ENCODE peak calls at places on chromosomes 6 and 20, in four cellular contexts. R, E, N and G are unnamed samples.
A peak's percentile ranks its signal among the peaks of the same experiment; 100 is the strongest.

GRCh38 chr6:139820191-139820590 is 445.7 kb upstream of the CITED2 start:
- DNase-seq in E (no peak), R (no peak), N (peak; percentile 23), G (no peak)

GRCh38 chr6:155195903-155196302 is 67.9 kb upstream of the CLDN20 start:
- DNase-seq in R (no peak), N (no peak), E (no peak), G (no peak)

GRCh38 chr6:13710552-13711383 is 867 bp downstream of the RANBP9 start:
- DNase-seq in R (peak; percentile 53), N (no peak), E (peak; percentile 28), G (peak; percentile 45)

GRCh38 chr6:28758046-28758817 is 165.6 kb downstream of the TRIM27 start:
- DNase-seq in N (no peak), E (no peak), R (no peak), G (no peak)

GRCh38 chr20:53865905-53866786 is 204.2 kb downstream of the BCAS1 start:
- DNase-seq in E (no peak), R (no peak), N (no peak), G (peak; percentile 35)

GRCh38 chr6:95767897-95768463 is 190.6 kb downstream of the MANEA start:
- DNase-seq in E (no peak), N (no peak), R (no peak), G (no peak)

GRCh38 chr6:104321301-104321700 is 538.4 kb downstream of the HACE1 start:
- DNase-seq in E (no peak), N (no peak), R (no peak), G (no peak)

GRCh38 chr6:45630801-45631200 is 253.1 kb upstream of the SUPT3H start:
- DNase-seq in E (no peak), N (peak; percentile 47), R (no peak), G (no peak)

GRCh38 chr6:134372603-134373281 is 54.8 kb upstream of the SGK1 start:
- DNase-seq in N (no peak), E (no peak), R (no peak), G (peak; percentile 76)

GRCh38 chr6:170250981-170251775 is 39.7 kb downstream of the DLL1 start:
- DNase-seq in R (peak; percentile 61), E (no peak), N (no peak), G (no peak)

GRCh38 chr6:83879746-83880145 is 20.3 kb downstream of the CYB5R4 start:
- DNase-seq in R (no peak), N (no peak), E (no peak), G (no peak)

GRCh38 chr20:39676236-39676635 is 714.1 kb downstream of the DHX35 start:
- DNase-seq in N (no peak), E (no peak), R (no peak), G (no peak)

GRCh38 chr20:59721386-59721785 is 117.0 kb downstream of the PHACTR3 start:
- DNase-seq in N (no peak), R (no peak), E (no peak), G (no peak)

GRCh38 chr6:29831776-29832175 is 4.2 kb downstream of the HLA-G start:
- DNase-seq in E (no peak), R (peak; percentile 55), N (no peak), G (no peak)

GRCh38 chr6:135212935-135213334 is 31.8 kb downstream of the MYB start:
- DNase-seq in N (peak; percentile 26), R (no peak), E (no peak), G (no peak)

GRCh38 chr6:39362487-39362865 is 40.0 kb upstream of the KCNK16 start:
- DNase-seq in N (no peak), E (no peak), R (no peak), G (peak; percentile 68)

GRCh38 chr6:78538002-78538401 is 329.3 kb upstream of the IRAK1BP1 start:
- DNase-seq in R (no peak), N (no peak), E (no peak), G (no peak)

GRCh38 chr6:47126647-47127339 is 84.7 kb upstream of the ADGRF1 start:
- DNase-seq in E (no peak), R (no peak), N (no peak), G (no peak)

GRCh38 chr6:42239333-42239732 is 21.7 kb upstream of the MRPS10 start:
- DNase-seq in E (no peak), R (no peak), N (no peak), G (peak; percentile 35)

DNA sequence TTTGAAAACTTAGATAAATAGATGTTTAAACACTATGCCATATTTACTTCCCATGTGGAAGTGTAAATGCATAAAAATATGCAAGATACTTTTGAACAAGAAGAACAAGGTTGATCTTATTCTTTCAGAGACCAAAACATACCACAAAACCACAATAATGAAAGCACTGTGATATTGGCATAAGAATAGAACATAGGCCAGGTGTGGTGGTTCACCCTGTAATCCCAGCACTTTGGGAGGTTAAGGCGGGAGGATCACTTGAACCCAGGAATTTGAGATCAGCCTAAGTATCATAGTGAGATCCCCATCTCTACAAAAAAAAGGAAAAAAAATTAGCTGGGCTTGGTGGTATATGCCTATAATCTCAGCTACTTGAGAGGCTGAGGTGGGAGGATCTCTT is 66.5 kb downstream of the KCNS1 start:
- DNase-seq in R (no peak), E (no peak), N (no peak), G (no peak)
- H3K36me3 ChIP-seq in R (no peaks in the 10 kb centered on the region), E (peaks cover 72% of the 10 kb centered on the region), N (no peaks in the 10 kb centered on the region), G (no peaks in the 10 kb centered on the region)

GRCh38 chr6:89406157-89406556 is 5.9 kb downstream of the RRAGD start:
- DNase-seq in R (no peak), N (no peak), E (no peak), G (no peak)
- H3K36me3 ChIP-seq in R (no peaks in the 10 kb centered on the region), N (no peaks in the 10 kb centered on the region), E (no peaks in the 10 kb centered on the region), G (no peaks in the 10 kb centered on the region)

GRCh38 chr6:164200071-164200470 is 785.6 kb downstream of the QKI start:
- DNase-seq in E (no peak), R (no peak), N (no peak), G (no peak)
- H3K36me3 ChIP-seq in E (no peaks in the 10 kb centered on the region), R (no peaks in the 10 kb centered on the region), N (no peaks in the 10 kb centered on the region), G (no peaks in the 10 kb centered on the region)

GRCh38 chr6:73043446-73043845 is 181.8 kb downstream of the KHDC1L start:
- DNase-seq in E (no peak), R (no peak), N (no peak), G (no peak)

GRCh38 chr6:73041051-73041450 is 184.2 kb downstream of the KHDC1L start:
- DNase-seq in E (no peak), N (no peak), R (no peak), G (no peak)

GRCh38 chr6:73045609-73046008 is 179.7 kb downstream of the KHDC1L start:
- DNase-seq in R (no peak), N (no peak), E (no peak), G (no peak)

GRCh38 chr6:73047801-73048200 is 177.5 kb downstream of the KHDC1L start:
- DNase-seq in E (no peak), N (no peak), R (no peak), G (no peak)

GRCh38 chr6:73042892-73043291 is 182.4 kb downstream of the KHDC1L start:
- DNase-seq in E (no peak), N (no peak), R (no peak), G (no peak)
- H3K36me3 ChIP-seq in E (no peaks in the 10 kb centered on the region), N (no peaks in the 10 kb centered on the region), R (no peaks in the 10 kb centered on the region), G (no peaks in the 10 kb centered on the region)

DNA sequence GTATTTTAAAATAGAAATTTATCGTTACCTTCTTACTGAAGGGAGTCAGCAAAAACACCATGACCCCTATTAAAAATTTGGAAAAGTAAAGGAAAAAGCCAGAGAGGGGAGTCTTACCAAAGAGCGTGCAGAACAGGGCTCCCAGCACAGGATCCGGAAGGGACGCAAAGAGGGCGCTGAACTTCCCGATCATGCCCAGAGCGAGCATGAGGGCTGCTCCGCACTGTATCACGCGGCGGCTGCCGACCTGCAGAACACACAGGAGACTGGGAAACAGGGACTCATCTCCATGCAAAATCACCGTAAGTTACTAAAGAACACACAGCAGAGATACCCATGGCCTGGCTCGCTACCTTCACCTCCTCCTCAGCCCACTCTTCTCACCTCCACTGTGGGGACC is 138.6 kb downstream of the SLC23A2 start:
- DNase-seq in E (no peak), N (no peak), R (no peak), G (no peak)
- H3K36me3 ChIP-seq in E (peaks cover 47% of the 10 kb centered on the region), N (peaks cover 11% of the 10 kb centered on the region), R (no peaks in the 10 kb centered on the region), G (peaks cover 84% of the 10 kb centered on the region)

DNA sequence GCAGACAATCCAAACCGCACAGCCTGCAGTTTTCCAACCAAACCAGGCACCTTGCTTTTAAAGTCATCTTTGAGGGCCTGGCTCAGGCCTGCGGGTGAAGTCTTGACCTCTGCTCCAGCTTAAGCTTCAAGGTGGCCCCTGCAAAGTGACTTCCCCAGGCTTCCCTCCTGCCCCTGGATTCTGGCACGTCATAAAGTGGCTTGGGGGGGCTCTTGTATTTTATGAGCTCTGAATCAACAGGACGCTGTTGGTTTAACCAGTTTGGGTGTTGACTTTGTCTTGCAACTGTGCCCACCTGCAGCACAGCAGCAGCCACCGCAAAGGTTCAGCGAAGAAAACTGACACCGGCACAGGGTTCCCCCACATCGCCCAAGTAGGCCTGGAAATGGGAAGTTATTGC is 81.2 kb downstream of the NFATC2 start:
- DNase-seq in E (no peak), R (no peak), N (no peak), G (no peak)
- H3K36me3 ChIP-seq in E (peaks cover 49% of the 10 kb centered on the region), R (no peaks in the 10 kb centered on the region), N (no peaks in the 10 kb centered on the region), G (no peaks in the 10 kb centered on the region)

DNA sequence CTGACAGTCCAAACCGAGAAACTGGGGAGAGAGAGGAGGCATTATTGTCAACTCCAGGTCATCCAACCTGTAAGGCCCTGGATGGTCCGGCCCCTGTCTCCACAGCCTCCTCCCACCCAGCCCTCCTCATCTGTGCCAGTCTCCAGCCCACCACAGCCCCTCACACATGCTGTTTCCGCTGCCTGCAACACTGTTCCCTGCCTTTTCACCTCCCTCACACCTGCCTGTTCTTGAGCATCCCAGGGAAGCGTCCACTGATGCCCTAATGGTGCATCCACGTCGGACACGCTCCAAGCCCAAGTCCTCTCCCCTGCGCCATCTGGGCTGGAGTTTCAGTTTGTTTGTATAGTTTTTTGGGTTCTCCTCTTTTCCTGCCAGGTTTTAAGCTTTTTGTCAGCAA is 52.0 kb downstream of the BMP7 start:
- DNase-seq in N (no peak), E (no peak), R (no peak), G (no peak)
- H3K36me3 ChIP-seq in N (no peaks in the 10 kb centered on the region), E (no peaks in the 10 kb centered on the region), R (no peaks in the 10 kb centered on the region), G (no peaks in the 10 kb centered on the region)

DNA sequence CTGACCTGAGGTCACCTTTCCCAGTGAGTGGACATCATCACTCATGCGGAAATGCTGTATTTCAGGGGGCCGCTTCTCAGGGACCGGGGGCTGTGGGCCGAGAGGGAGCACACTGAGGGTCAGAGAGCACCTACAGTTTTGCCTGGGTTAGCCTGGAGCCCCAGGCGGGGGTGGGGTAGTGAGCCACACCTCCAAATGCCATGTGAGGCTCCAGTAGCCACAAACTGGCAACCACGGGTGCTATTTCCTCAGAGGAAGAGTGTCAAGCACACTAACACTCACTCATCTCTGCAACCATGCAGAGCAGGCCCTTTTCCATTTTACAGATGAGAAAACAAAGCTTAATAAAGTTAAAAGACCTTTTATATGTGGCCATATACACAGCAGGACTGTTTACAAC is 4.7 kb downstream of the EHMT2 start:
- DNase-seq in E (no peak), N (no peak), R (no peak), G (no peak)
- H3K36me3 ChIP-seq in E (peaks cover 38% of the 10 kb centered on the region), N (peaks cover 16% of the 10 kb centered on the region), R (no peaks in the 10 kb centered on the region), G (peaks cover 74% of the 10 kb centered on the region)